ENCODE peak calls at places on chromosomes 13 and 19, in four cellular contexts. I is NCI-H2081, X is dermis blood vessel endothelial cell, U is heart right ventricle. J is an unnamed sample.

GRCh38 chr13:101092985-101093384 is 323.3 kb downstream of the NALCN start:
- DNase-seq in I (no peak), X (no peak), U (no peak), J (no peak)

GRCh38 chr19:1112254-1113208 is 8.7 kb downstream of the GPX4 start:
- DNase-seq in I (no peak), X (no peak), U (peak), J (peak)

GRCh38 chr19:32870981-32871451 is 1.4 kb upstream of the SLC7A9 start:
- DNase-seq in I (no peak), X (no peak), U (no peak), J (no peak)

GRCh38 chr19:39160523-39160861 is 34.9 kb downstream of the PAK4 start:
- DNase-seq in I (no peak), X (peak), U (peak), J (peak)

GRCh38 chr19:47650695-47651094 is 41.8 kb downstream of the BICRA start:
- DNase-seq in I (no peak), X (no peak), U (no peak), J (no peak)

GRCh38 chr19:42380155-42380554 is 9.9 kb downstream of the CNFN start:
- DNase-seq in I (no peak), X (no peak), U (no peak), J (no peak)

GRCh38 chr19:28358604-28359003 is 854.3 kb downstream of the UQCRFS1 start:
- DNase-seq in I (no peak), X (no peak), U (no peak), J (no peak)

GRCh38 chr19:58429745-58430144 is 10.2 kb downstream of the ZNF132 start:
- DNase-seq in I (no peak), X (no peak), U (no peak), J (no peak)

GRCh38 chr19:56350416-56351045 is 35.9 kb upstream of the ZSCAN5A start:
- DNase-seq in I (peak), X (peak), U (no peak), J (peak)

GRCh38 chr19:34241513-34242337 is 12.6 kb upstream of the GARRE1 start:
- DNase-seq in I (peak), X (peak), U (no peak), J (no peak)

GRCh38 chr13:23634897-23635296 is 64.7 kb downstream of the TNFRSF19 start:
- DNase-seq in I (no peak), X (no peak), U (no peak), J (no peak)

GRCh38 chr13:50893211-50893852 is 16.3 kb upstream of the RNASEH2B start:
- DNase-seq in I (no peak), X (no peak), U (no peak), J (no peak)

GRCh38 chr13:38667526-38668094 is 19.3 kb upstream of the FREM2 start:
- DNase-seq in I (no peak), X (no peak), U (no peak), J (no peak)

GRCh38 chr19:38433268-38433733 is at the start of gene RYR1:
- DNase-seq in I (no peak), X (no peak), U (peak), J (peak)

GRCh38 chr19:19028526-19028925 is 4.8 kb downstream of the SUGP2 start:
- DNase-seq in I (no peak), X (no peak), U (no peak), J (no peak)

GRCh38 chr19:45306522-45307027 is 16.1 kb downstream of the CKM start:
- DNase-seq in I (no peak), X (no peak), U (no peak), J (no peak)

GRCh38 chr13:113851826-113852535 is 11.9 kb downstream of the GAS6 start:
- DNase-seq in I (no peak), X (no peak), U (no peak), J (no peak)

GRCh38 chr13:41461527-41462124 is 4.3 kb downstream of the RGCC start:
- DNase-seq in I (no peak), X (no peak), U (no peak), J (no peak)

GRCh38 chr19:43380008-43380407 is 26.5 kb downstream of the CD177 start:
- DNase-seq in I (no peak), X (no peak), U (no peak), J (no peak)

GRCh38 chr19:9148687-9149086 is 8.5 kb downstream of the ZNF317 start:
- DNase-seq in I (no peak), X (no peak), U (no peak), J (no peak)

GRCh38 chr13:101416181-101417042 is at the start of gene NALCN:
- DNase-seq in I (peak), X (peak), U (peak), J (no peak)

GRCh38 chr13:112056739-112057433 is 10.1 kb upstream of the SOX1 start:
- DNase-seq in I (peak), X (no peak), U (no peak), J (no peak)

GRCh38 chr19:19758164-19758563 is 25.3 kb upstream of the ZNF14 start:
- DNase-seq in I (no peak), X (no peak), U (no peak), J (no peak)

GRCh38 chr13:40438999-40439797 is 227.2 kb downstream of the FOXO1 start:
- DNase-seq in I (no peak), X (peak), U (no peak), J (no peak)

GRCh38 chr13:105719861-105720260 is 815.6 kb downstream of the EFNB2 start:
- DNase-seq in I (no peak), X (no peak), U (no peak), J (no peak)